ENCODE peak calls at places on chromosomes 7 and 10, in four cellular contexts. One of them, this sample, is unnamed.

GRCh38 chr10:37831495-37832333 is 25.7 kb downstream of the ZNF248 start:
- DNase-seq in GM12878: no peak
- DNase-seq in HCT116: no peak
- DNase-seq in K562: no peak
- DNase-seq in this sample: no peak

GRCh38 chr7:87152897-87153641 is 816 bp downstream of the DMTF1 start:
- DNase-seq in HCT116: no peak
- DNase-seq in K562: peak; percentile 35
- DNase-seq in GM12878: no peak
- DNase-seq in this sample: no peak

GRCh38 chr10:95578619-95579018 is 17.4 kb upstream of the SORBS1 start:
- DNase-seq in K562: no peak
- DNase-seq in HCT116: no peak
- DNase-seq in GM12878: no peak
- DNase-seq in this sample: no peak

GRCh38 chr7:103751476-103751875 is 238.0 kb downstream of the RELN start:
- DNase-seq in GM12878: no peak
- DNase-seq in HCT116: no peak
- DNase-seq in K562: no peak
- DNase-seq in this sample: no peak

GRCh38 chr7:100369105-100369504 is 4.2 kb upstream of the PILRA start:
- DNase-seq in HCT116: no peak
- DNase-seq in K562: no peak
- DNase-seq in GM12878: peak; percentile 90
- DNase-seq in this sample: no peak

GRCh38 chr10:75058142-75058541 is 53.3 kb upstream of the SAMD8 start:
- DNase-seq in GM12878: no peak
- DNase-seq in K562: no peak
- DNase-seq in HCT116: no peak
- DNase-seq in this sample: no peak

GRCh38 chr10:90871279-90871760 is 454 bp upstream of the RPP30 start:
- DNase-seq in HCT116: no peak
- DNase-seq in GM12878: peak; percentile 17
- DNase-seq in K562: peak; percentile 75
- DNase-seq in this sample: peak; percentile 79

GRCh38 chr10:73262105-73262730 is 9.8 kb upstream of the MRPS16 start:
- DNase-seq in GM12878: no peak
- DNase-seq in HCT116: peak; percentile 89
- DNase-seq in K562: peak; percentile 47
- DNase-seq in this sample: no peak

GRCh38 chr10:124989526-124989925 is 47.6 kb downstream of the ZRANB1 start:
- DNase-seq in K562: no peak
- DNase-seq in GM12878: no peak
- DNase-seq in HCT116: no peak
- DNase-seq in this sample: no peak

GRCh38 chr7:80821781-80822180 is 97.1 kb downstream of the SEMA3C start:
- DNase-seq in HCT116: no peak
- DNase-seq in K562: no peak
- DNase-seq in GM12878: no peak
- DNase-seq in this sample: no peak

GRCh38 chr10:110860576-110861241 is 11.0 kb upstream of the PDCD4 start:
- DNase-seq in K562: no peak
- DNase-seq in HCT116: no peak
- DNase-seq in GM12878: peak; percentile 90
- DNase-seq in this sample: no peak

GRCh38 chr10:49552277-49552676 is 13.4 kb upstream of the ERCC6 start:
- DNase-seq in GM12878: no peak
- DNase-seq in HCT116: no peak
- DNase-seq in K562: no peak
- DNase-seq in this sample: no peak

GRCh38 chr7:69189406-69189805 is 408.9 kb upstream of the AUTS2 start:
- DNase-seq in K562: no peak
- DNase-seq in HCT116: no peak
- DNase-seq in GM12878: no peak
- DNase-seq in this sample: no peak

GRCh38 chr7:38222481-38223096 is 44.5 kb downstream of the STARD3NL start:
- DNase-seq in K562: peak; percentile 54
- DNase-seq in GM12878: peak; percentile 34
- DNase-seq in HCT116: peak; percentile 34
- DNase-seq in this sample: peak; percentile 86

GRCh38 chr10:131980757-131981428 is 830 bp downstream of the BNIP3 start:
- DNase-seq in K562: peak; percentile 24
- DNase-seq in GM12878: no peak
- DNase-seq in HCT116: no peak
- DNase-seq in this sample: no peak

GRCh38 chr7:138126928-138127327 is 50.7 kb downstream of the AKR1D1 start:
- DNase-seq in GM12878: no peak
- DNase-seq in K562: no peak
- DNase-seq in HCT116: no peak
- DNase-seq in this sample: no peak

GRCh38 chr7:138122162-138122561 is 45.9 kb downstream of the AKR1D1 start:
- DNase-seq in K562: no peak
- DNase-seq in HCT116: no peak
- DNase-seq in GM12878: no peak
- DNase-seq in this sample: no peak

GRCh38 chr7:138125119-138125518 is 48.9 kb downstream of the AKR1D1 start:
- DNase-seq in K562: no peak
- DNase-seq in HCT116: no peak
- DNase-seq in GM12878: no peak
- DNase-seq in this sample: no peak

GRCh38 chr7:138127996-138128395 is 51.7 kb downstream of the AKR1D1 start:
- DNase-seq in K562: no peak
- DNase-seq in GM12878: no peak
- DNase-seq in HCT116: no peak
- DNase-seq in this sample: no peak

DNA sequence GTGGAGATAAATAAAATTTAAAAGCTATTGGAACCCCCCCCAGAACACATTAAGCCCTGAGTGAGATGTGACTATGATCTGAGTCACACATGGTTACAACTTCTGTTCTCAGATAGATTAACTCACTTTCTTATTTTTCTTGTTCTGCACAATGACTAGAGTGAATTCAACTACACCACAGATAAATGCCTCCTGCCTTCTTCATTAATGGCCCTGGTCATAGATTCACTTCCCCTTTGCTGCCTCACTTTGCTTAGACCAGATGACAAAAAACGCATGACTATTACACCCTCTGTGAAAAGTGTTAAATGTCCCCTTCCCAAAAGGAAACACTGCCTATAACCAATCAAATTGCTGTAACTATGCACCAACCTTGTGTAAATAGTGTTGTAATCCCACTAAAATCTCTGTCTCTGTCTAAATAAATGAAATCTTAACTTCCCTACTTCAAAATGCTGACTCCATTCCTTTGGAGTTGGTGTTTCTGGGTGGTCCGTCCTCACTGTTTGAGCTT is 49.4 kb downstream of the AKR1D1 start:
- DNase-seq in HCT116: no peak
- DNase-seq in GM12878: peak; percentile 50
- DNase-seq in K562: no peak
- DNase-seq in this sample: no peak
- TF ChIP-seq JUND in HCT116: peak; percentile 23
- TF ChIP-seq JUND in GM12878: no peak
- TF ChIP-seq JUND in K562: no peak
- TF ChIP-seq JUND in this sample: no peak

GRCh38 chr7:156475666-156476065 is 164.9 kb upstream of the RNF32 start:
- DNase-seq in K562: peak; percentile 32
- DNase-seq in HCT116: peak; percentile 26
- DNase-seq in GM12878: no peak
- DNase-seq in this sample: no peak

GRCh38 chr7:156472267-156472666 is 168.3 kb upstream of the RNF32 start:
- DNase-seq in HCT116: no peak
- DNase-seq in K562: no peak
- DNase-seq in GM12878: no peak
- DNase-seq in this sample: no peak

GRCh38 chr7:156473476-156474240 is 166.9 kb upstream of the RNF32 start:
- DNase-seq in GM12878: no peak
- DNase-seq in K562: peak; percentile 67
- DNase-seq in HCT116: peak; percentile 27
- DNase-seq in this sample: peak; percentile 44

GRCh38 chr7:156475179-156475578 is 165.4 kb upstream of the RNF32 start:
- DNase-seq in HCT116: no peak
- DNase-seq in K562: no peak
- DNase-seq in GM12878: peak; percentile 16
- DNase-seq in this sample: no peak

GRCh38 chr7:156474241-156474743 is 166.3 kb upstream of the RNF32 start:
- DNase-seq in GM12878: peak; percentile 19
- DNase-seq in K562: no peak
- DNase-seq in HCT116: no peak
- DNase-seq in this sample: no peak
- TF ChIP-seq JUND in GM12878: no peak
- TF ChIP-seq JUND in K562: no peak
- TF ChIP-seq JUND in HCT116: no peak
- TF ChIP-seq JUND in this sample: no peak

DNA sequence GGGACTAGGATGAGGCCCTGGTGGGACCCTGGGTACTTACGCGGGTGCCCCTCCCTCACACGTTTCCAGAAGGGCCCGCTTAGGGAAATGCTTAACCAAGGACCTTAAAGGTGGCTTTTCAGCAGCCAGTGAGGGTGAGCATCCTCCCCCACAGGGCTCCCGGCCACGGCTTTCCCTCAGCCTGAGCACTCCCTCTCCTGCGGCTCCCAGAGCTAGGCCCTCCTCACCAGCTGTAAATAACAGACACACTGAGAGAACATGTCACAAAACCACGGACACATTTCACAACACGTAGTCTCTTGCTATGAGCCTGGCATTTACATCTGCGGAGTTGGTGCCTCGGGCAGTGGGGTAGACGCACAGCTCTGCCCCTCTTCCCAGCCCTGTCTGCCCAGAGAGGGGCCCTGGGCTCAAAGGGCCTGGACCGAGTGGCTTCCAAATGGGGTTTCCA is 25.2 kb downstream of the GRID1 start:
- DNase-seq in HCT116: no peak
- DNase-seq in GM12878: no peak
- DNase-seq in K562: no peak
- DNase-seq in this sample: no peak
- TF ChIP-seq JUND in HCT116: no peak
- TF ChIP-seq JUND in GM12878: no peak
- TF ChIP-seq JUND in K562: no peak
- TF ChIP-seq JUND in this sample: no peak

GRCh38 chr10:44418637-44419036 is 33.7 kb upstream of the CXCL12 start:
- DNase-seq in GM12878: no peak
- DNase-seq in HCT116: no peak
- DNase-seq in K562: no peak
- DNase-seq in this sample: no peak

GRCh38 chr10:44416021-44416758 is 31.3 kb upstream of the CXCL12 start:
- DNase-seq in GM12878: no peak
- DNase-seq in HCT116: no peak
- DNase-seq in K562: no peak
- DNase-seq in this sample: no peak

GRCh38 chr10:44417761-44418160 is 32.9 kb upstream of the CXCL12 start:
- DNase-seq in K562: no peak
- DNase-seq in GM12878: no peak
- DNase-seq in HCT116: no peak
- DNase-seq in this sample: no peak

GRCh38 chr10:44415121-44415520 is 30.2 kb upstream of the CXCL12 start:
- DNase-seq in HCT116: no peak
- DNase-seq in GM12878: no peak
- DNase-seq in K562: no peak
- DNase-seq in this sample: no peak

DNA sequence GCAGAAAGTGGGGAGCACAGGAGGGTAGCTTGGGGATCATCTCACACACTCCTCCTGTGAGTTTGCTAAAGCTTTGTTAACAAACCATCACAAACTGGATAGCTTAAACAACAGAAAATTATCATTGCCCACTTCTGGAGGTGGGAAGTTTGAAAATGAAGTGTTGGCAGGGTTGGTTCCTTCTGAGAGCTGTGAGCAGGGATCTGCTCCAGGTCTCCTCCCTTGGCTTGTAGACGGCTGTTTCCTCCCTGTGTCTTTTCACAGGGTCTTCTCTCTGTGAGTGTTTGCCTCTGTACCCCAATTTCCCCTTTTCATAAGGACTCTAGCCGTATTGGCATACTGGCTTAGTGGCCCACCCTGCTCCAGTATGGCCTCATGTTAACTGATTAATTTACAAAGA is 32.1 kb upstream of the CXCL12 start:
- DNase-seq in HCT116: no peak
- DNase-seq in GM12878: no peak
- DNase-seq in K562: no peak
- DNase-seq in this sample: no peak
- TF ChIP-seq JUND in HCT116: no peak
- TF ChIP-seq JUND in GM12878: no peak
- TF ChIP-seq JUND in K562: no peak
- TF ChIP-seq JUND in this sample: no peak

GRCh38 chr10:3723706-3724225 is 61.2 kb downstream of the KLF6 start:
- DNase-seq in K562: no peak
- DNase-seq in GM12878: no peak
- DNase-seq in HCT116: no peak
- DNase-seq in this sample: no peak

GRCh38 chr10:3716093-3716492 is 68.9 kb downstream of the KLF6 start:
- DNase-seq in K562: no peak
- DNase-seq in HCT116: no peak
- DNase-seq in GM12878: no peak
- DNase-seq in this sample: no peak

GRCh38 chr10:3714957-3715356 is 70.1 kb downstream of the KLF6 start:
- DNase-seq in HCT116: no peak
- DNase-seq in K562: no peak
- DNase-seq in GM12878: no peak
- DNase-seq in this sample: no peak

GRCh38 chr10:3719024-3719843 is 65.8 kb downstream of the KLF6 start:
- DNase-seq in GM12878: no peak
- DNase-seq in HCT116: no peak
- DNase-seq in K562: no peak
- DNase-seq in this sample: no peak

DNA sequence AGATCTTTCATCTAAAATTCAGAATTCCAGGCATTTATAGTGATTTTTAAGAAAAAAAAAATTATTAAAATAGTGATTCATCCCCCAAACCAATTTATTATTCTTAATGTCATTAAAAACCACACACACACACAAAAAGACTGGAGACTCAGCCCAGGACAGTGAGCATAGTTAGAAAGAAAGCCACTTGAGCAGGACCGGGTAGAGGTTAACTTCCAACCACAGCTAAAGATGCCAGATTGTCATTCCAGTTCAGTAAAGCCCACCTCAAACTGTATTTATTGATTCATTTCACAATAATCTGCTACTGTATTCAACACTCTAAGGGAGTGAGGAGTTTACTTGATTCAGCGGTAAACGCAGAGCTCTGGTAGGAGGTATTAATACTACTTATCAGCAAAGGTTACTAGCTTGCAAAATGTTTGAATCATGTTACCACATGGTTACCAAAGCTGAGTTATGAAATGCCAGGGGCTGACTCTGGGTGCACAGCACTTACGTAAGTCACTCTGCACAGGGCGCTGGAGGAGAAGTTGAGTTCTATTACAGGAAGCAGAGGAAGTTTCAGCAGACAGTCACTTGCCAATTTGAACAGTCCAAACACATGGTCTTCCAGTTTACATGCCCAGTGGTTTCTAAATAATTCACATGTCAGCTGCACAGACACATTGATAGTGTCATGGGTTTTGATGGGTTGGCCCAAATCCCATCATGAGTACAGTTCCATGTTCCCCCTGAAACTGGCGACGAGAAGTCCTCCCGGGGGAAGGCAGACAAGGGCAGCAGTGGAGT is 64.6 kb downstream of the KLF6 start:
- DNase-seq in K562: no peak
- DNase-seq in GM12878: no peak
- DNase-seq in HCT116: no peak
- DNase-seq in this sample: no peak
- TF ChIP-seq JUND in K562: no peak
- TF ChIP-seq JUND in GM12878: no peak
- TF ChIP-seq JUND in HCT116: no peak
- TF ChIP-seq JUND in this sample: no peak

This sample was measured in T47D.